ENCODE peak calls at places on chromosome X, in ten cellular contexts. X is IMR-90, B is heart right ventricle, G is left lung, U is adrenal gland, A is endothelial cell of umbilical vein, F is ovary, V is keratinocyte, M is transverse colon, I is A549. S is an unnamed sample.

GRCh38 chrX:45824471-45824870 is 623.8 kb upstream of the DIPK2B start:
- DNase-seq in X (peak; percentile 96), B (no peak), G (no peak), U (peak; percentile 47), A (peak; percentile 92), F (peak; percentile 19), V (peak; percentile 95), M (no peak), I (peak; percentile 91), S (no peak)

GRCh38 chrX:19303216-19303880 is 40.4 kb upstream of the PDHA1 start:
- DNase-seq in X (peak; percentile 45), B (no peak), G (no peak), U (peak; percentile 2), A (no peak), F (no peak), V (peak; percentile 9), M (no peak), I (peak; percentile 60), S (no peak)

GRCh38 chrX:102720237-102721168 is at the start of gene GPRASP3:
- DNase-seq in X (peak; percentile 75), B (peak; percentile 75), G (peak; percentile 95), U (peak; percentile 70), A (peak; percentile 81), F (peak; percentile 57), V (peak; percentile 5), M (peak; percentile 80), I (peak; percentile 88), S (peak; percentile 78)

GRCh38 chrX:3651272-3651671 is 62.2 kb downstream of the PRKX start:
- DNase-seq in X (peak; percentile 49), B (no peak), G (no peak), U (no peak), A (peak; percentile 46), F (no peak), V (no peak), M (no peak), I (peak; percentile 25), S (no peak)

GRCh38 chrX:19543951-19544359 is 28.6 kb upstream of the MAP3K15 start:
- DNase-seq in X (no peak), B (peak; percentile 23), G (no peak), U (no peak), A (no peak), F (no peak), V (no peak), M (no peak), I (no peak), S (no peak)

GRCh38 chrX:46882266-46882665 is 30.0 kb upstream of the JADE3 start:
- DNase-seq in X (no peak), B (no peak), G (no peak), U (no peak), A (no peak), F (no peak), V (no peak), M (no peak), I (no peak), S (no peak)

GRCh38 chrX:40108959-40109287 is 11.2 kb upstream of the BCOR start:
- DNase-seq in X (peak; percentile 76), B (peak; percentile 84), G (peak; percentile 91), U (peak; percentile 85), A (peak; percentile 73), F (peak; percentile 82), V (no peak), M (peak; percentile 84), I (peak; percentile 85), S (peak; percentile 33)

GRCh38 chrX:100404851-100405250 is 5.2 kb downstream of the PCDH19 start:
- DNase-seq in X (no peak), B (no peak), G (no peak), U (no peak), A (no peak), F (no peak), V (no peak), M (no peak), I (no peak), S (no peak)

GRCh38 chrX:145405012-145405411 is 157.7 kb downstream of the SPANXN1 start:
- DNase-seq in X (peak; percentile 15), B (no peak), G (no peak), U (peak; percentile 20), A (peak; percentile 1), F (no peak), V (no peak), M (no peak), I (peak; percentile 24), S (no peak)

GRCh38 chrX:57406149-57406548 is 119.6 kb downstream of the FAAH2 start:
- DNase-seq in X (no peak), B (no peak), G (no peak), U (no peak), A (no peak), F (no peak), V (no peak), M (no peak), I (no peak), S (no peak)

GRCh38 chrX:11678174-11678573 is 12.5 kb upstream of the ARHGAP6 start:
- DNase-seq in X (no peak), B (no peak), G (no peak), U (no peak), A (no peak), F (no peak), V (no peak), M (no peak), I (no peak), S (no peak)

GRCh38 chrX:141220342-141221008 is 21.8 kb downstream of the SPANXC start:
- DNase-seq in X (peak; percentile 74), B (no peak), G (no peak), U (no peak), A (peak; percentile 69), F (no peak), V (no peak), M (no peak), I (peak; percentile 50), S (no peak)

DNA sequence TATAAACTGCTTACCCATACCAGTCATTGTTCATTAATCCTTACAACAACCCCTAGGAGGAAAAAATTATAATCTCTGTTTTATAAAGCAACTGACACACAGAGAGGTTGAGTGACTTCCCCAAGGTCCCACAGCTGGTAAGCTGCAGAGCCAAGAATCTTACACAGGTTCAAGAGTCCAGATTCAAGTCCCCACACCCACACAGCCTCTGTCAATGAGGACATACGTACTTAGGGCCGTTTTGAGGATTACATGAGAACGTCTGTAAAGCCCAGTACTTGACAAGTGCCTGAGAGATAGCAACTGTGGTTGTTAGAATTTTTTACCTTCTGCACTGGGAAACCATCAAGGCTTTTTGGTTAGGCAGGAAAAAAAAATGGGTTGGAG is 556 bp upstream of the SLC25A43 start:
- DNase-seq in X (no peak), B (no peak), G (no peak), U (no peak), A (no peak), F (no peak), V (no peak), M (peak; percentile 38), I (peak; percentile 28), S (no peak)
- H3K27ac ChIP-seq in X (peak overlapping the region; percentile 71), B (peak overlapping the region; percentile 78), G (peak overlapping the region; percentile 82), U (no peak overlapping the region), A (no peak overlapping the region), F (peak overlapping the region; percentile 89), V (peak overlapping the region; percentile 29), M (peak overlapping the region; percentile 89), I (peak overlapping the region; percentile 97), S (no peak overlapping the region)

GRCh38 chrX:128007882-128008281 is 44.3 kb downstream of the ACTRT1 start:
- DNase-seq in X (no peak), B (no peak), G (no peak), U (no peak), A (no peak), F (no peak), V (no peak), M (no peak), I (no peak), S (no peak)
- H3K27ac ChIP-seq in X (no peak overlapping the region), B (no peak overlapping the region), G (no peak overlapping the region), U (no peak overlapping the region), A (no peak overlapping the region), F (no peak overlapping the region), V (no peak overlapping the region), M (no peak overlapping the region), I (no peak overlapping the region), S (no peak overlapping the region)

GRCh38 chrX:105694839-105695238 is 127.5 kb upstream of the NRK start:
- DNase-seq in X (no peak), B (no peak), G (no peak), U (no peak), A (no peak), F (no peak), V (no peak), M (no peak), I (no peak), S (no peak)
- H3K27ac ChIP-seq in X (no peak overlapping the region), B (no peak overlapping the region), G (no peak overlapping the region), U (no peak overlapping the region), A (no peak overlapping the region), F (no peak overlapping the region), V (peak overlapping the region; percentile 70), M (no peak overlapping the region), I (no peak overlapping the region), S (no peak overlapping the region)

GRCh38 chrX:68454476-68455150 is 21.3 kb upstream of the OPHN1 start:
- DNase-seq in X (no peak), B (no peak), G (no peak), U (no peak), A (peak; percentile 15), F (no peak), V (no peak), M (no peak), I (peak; percentile 56), S (no peak)
- H3K27ac ChIP-seq in X (no peak overlapping the region), B (no peak overlapping the region), G (peak overlapping the region; percentile 8), U (no peak overlapping the region), A (no peak overlapping the region), F (no peak overlapping the region), V (no peak overlapping the region), M (no peak overlapping the region), I (peak overlapping the region; percentile 75), S (no peak overlapping the region)